ENCODE peak calls at places on chromosome 1, in five cellular contexts. R is H1, Y is foreskin fibroblast, Z is cardiac muscle cell, K is AG09309. Q is an unnamed sample.

GRCh38 chr1:31248276-31248675 is 8.6 kb upstream of the NKAIN1 start:
- DNase-seq in R (no peak), Y (no peak), Z (no peak), K (no peak), Q (no peak)

GRCh38 chr1:75503221-75503974 is 107.5 kb downstream of the SLC44A5 start:
- DNase-seq in R (no peak), Y (no peak), Z (no peak), K (no peak), Q (peak)

GRCh38 chr1:54254055-54254454 is 54.1 kb downstream of the MRPL37 start:
- DNase-seq in R (no peak), Y (peak), Z (no peak), K (no peak), Q (peak)

GRCh38 chr1:232579461-232579860 is 50.5 kb downstream of the SIPA1L2 start:
- DNase-seq in R (no peak), Y (no peak), Z (no peak), K (no peak), Q (no peak)

GRCh38 chr1:2384130-2384860 is 7.1 kb downstream of the MORN1 start:
- DNase-seq in R (no peak), Y (no peak), Z (no peak), K (no peak), Q (no peak)

GRCh38 chr1:162381941-162382750 is 618 bp downstream of the C1orf226 start:
- DNase-seq in R (no peak), Y (no peak), Z (no peak), K (no peak), Q (no peak)

GRCh38 chr1:154866257-154866994 is 3.7 kb downstream of the KCNN3 start:
- DNase-seq in R (no peak), Y (no peak), Z (no peak), K (no peak), Q (no peak)

GRCh38 chr1:176046926-176047325 is 160.2 kb downstream of the COP1 start:
- DNase-seq in R (no peak), Y (no peak), Z (no peak), K (no peak), Q (peak)

GRCh38 chr1:151526735-151527520 is 13.2 kb upstream of the TUFT1 start:
- DNase-seq in R (no peak), Y (no peak), Z (no peak), K (no peak), Q (no peak)

GRCh38 chr1:16209132-16209846 is 3.2 kb downstream of the ARHGEF19 start:
- DNase-seq in R (no peak), Y (no peak), Z (no peak), K (no peak), Q (no peak)
- TF ChIP-seq CTCF in R (no peak), Y (no peak), Z (no peak), K (no peak), Q (no peak)

DNA sequence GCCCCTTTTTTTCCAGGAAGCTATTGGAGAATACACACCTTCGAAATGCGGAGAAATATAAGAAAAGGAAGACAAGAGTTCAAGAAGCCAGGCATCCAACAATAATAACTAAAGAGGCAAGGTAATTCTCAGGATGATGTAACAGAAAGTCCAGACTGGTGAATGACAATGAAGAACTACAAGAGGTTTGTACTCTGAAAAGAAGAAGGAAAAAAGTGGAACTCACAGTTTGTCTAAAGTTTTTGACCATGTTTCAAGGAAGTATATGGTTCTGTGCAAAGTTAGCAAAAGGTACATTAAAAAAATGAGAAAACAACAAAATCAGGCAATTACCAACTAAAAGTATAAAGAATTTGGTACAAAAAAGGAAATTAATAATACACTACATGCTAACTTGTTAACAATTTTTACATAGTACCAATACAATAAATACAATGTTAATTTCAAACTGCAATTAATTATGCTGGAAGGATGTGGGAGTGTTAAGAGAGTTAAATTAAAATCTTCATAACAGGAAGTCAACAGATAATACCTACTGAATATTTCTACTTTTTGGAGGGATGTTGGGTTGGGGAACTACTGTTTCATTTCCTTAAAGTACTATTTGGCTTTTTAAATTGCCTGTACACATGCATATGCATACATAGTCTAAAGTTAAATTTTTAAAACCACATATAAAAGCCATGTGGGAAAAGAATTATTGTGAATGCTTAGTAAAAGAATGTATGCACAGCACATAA is 12.9 kb upstream of the CD55 start:
- DNase-seq in R (no peak), Y (no peak), Z (no peak), K (no peak), Q (no peak)
- H3K4me3 ChIP-seq in R (no peak), Y (no peak), Z (no peak), K (no peak), Q (no peak)

GRCh38 chr1:170470121-170470520 is 61.8 kb upstream of the GORAB start:
- DNase-seq in R (no peak), Y (no peak), Z (no peak), K (no peak), Q (no peak)

GRCh38 chr1:170471310-170471839 is 60.6 kb upstream of the GORAB start:
- DNase-seq in R (no peak), Y (peak), Z (no peak), K (peak), Q (no peak)
- TF ChIP-seq CTCF in R (no peak), Y (no peak), Z (no peak), K (no peak), Q (no peak)

GRCh38 chr1:15412488-15412800 is 2.8 kb downstream of the EFHD2 start:
- DNase-seq in R (no peak), Y (no peak), Z (no peak), K (no peak), Q (no peak)

GRCh38 chr1:15413563-15414449 is 4.1 kb downstream of the EFHD2 start:
- DNase-seq in R (no peak), Y (no peak), Z (no peak), K (no peak), Q (no peak)

GRCh38 chr1:15411593-15412487 is 2.2 kb downstream of the EFHD2 start:
- DNase-seq in R (no peak), Y (peak), Z (no peak), K (no peak), Q (peak)

GRCh38 chr1:15414450-15414823 is 4.7 kb downstream of the EFHD2 start:
- DNase-seq in R (no peak), Y (no peak), Z (no peak), K (no peak), Q (no peak)

GRCh38 chr1:15412843-15413242 is 3.2 kb downstream of the EFHD2 start:
- DNase-seq in R (no peak), Y (no peak), Z (no peak), K (no peak), Q (no peak)
- H3K4me3 ChIP-seq in R (no peak), Y (no peak), Z (no peak), K (no peak), Q (no peak)

GRCh38 chr1:11749203-11749689 is 12.7 kb upstream of the C1orf167 start:
- DNase-seq in R (peak), Y (peak), Z (peak), K (no peak), Q (peak)
- TF ChIP-seq CTCF in R (peak), Y (no peak), Z (no peak), K (peak), Q (peak)

GRCh38 chr1:221725683-221726330 is 16.1 kb downstream of the DUSP10 start:
- DNase-seq in R (no peak), Y (peak), Z (no peak), K (no peak), Q (peak)

GRCh38 chr1:221723018-221723917 is 18.6 kb downstream of the DUSP10 start:
- DNase-seq in R (no peak), Y (no peak), Z (peak), K (peak), Q (no peak)

GRCh38 chr1:221723918-221724263 is 18.0 kb downstream of the DUSP10 start:
- DNase-seq in R (no peak), Y (no peak), Z (no peak), K (no peak), Q (peak)

GRCh38 chr1:221726331-221726692 is 15.6 kb downstream of the DUSP10 start:
- DNase-seq in R (no peak), Y (no peak), Z (no peak), K (no peak), Q (no peak)

GRCh38 chr1:221724931-221725605 is 16.8 kb downstream of the DUSP10 start:
- DNase-seq in R (no peak), Y (peak), Z (no peak), K (no peak), Q (peak)
- H3K4me3 ChIP-seq in R (no peak), Y (no peak), Z (no peak), K (no peak), Q (no peak)

DNA sequence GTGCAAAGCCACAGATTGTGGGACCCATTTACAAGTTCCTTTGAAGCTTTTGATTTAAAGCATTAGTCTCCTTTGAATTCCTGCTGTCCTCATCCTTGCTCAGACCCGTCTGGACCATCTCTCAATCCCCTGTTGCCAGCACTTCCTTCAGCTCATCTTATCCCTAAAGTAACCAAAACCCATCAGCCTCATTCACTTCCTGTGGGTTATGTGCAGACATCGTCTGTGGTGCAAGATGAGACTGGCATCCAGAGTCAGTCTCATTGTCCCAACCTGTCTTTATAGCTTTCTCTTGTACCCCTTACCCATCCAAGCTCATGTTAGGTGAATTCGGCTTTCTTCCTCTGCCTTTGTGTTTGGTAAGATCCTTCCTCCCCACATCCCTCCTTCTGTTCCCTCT is 29.3 kb downstream of the ATP1A1 start:
- DNase-seq in R (no peak), Y (no peak), Z (no peak), K (no peak), Q (no peak)
- TF ChIP-seq CTCF in R (no peak), Y (no peak), Z (no peak), K (no peak), Q (no peak)

Q was measured in epithelial cell of esophagus.